ENCODE peak calls at places on chromosome 1, in nine cellular contexts. M is trophoblast cell, Y is tibial artery, B is body of pancreas, Q is osteocyte, U is astrocyte of the spinal cord, C is substantia nigra, G is NAMALWA, N is MCF 10A. J is an unnamed sample.

GRCh38 chr1:94332952-94333351 is 85.2 kb upstream of the ABCD3 start:
- DNase-seq in Q (no peak), B (no peak), N (no peak), G (no peak), M (no peak), C (no peak), U (peak; percentile 45), Y (no peak), J (peak; percentile 72)

GRCh38 chr1:168834225-168834872 is 105.3 kb upstream of the DPT start:
- DNase-seq in G (no peak), Y (no peak), N (no peak), U (no peak), Q (no peak), M (no peak), B (no peak), C (no peak), J (no peak)

GRCh38 chr1:156490401-156491032 is 10.1 kb downstream of the MEF2D start:
- DNase-seq in G (peak; percentile 38), N (peak; percentile 27), M (no peak), Q (no peak), U (no peak), B (peak; percentile 44), Y (peak; percentile 87), C (no peak), J (peak; percentile 68)

GRCh38 chr1:162916407-162916806 is 55.4 kb upstream of the CCDC190 start:
- DNase-seq in M (peak; percentile 35), U (peak; percentile 49), N (peak; percentile 46), Y (no peak), Q (no peak), C (no peak), G (no peak), B (no peak), J (peak; percentile 82)

GRCh38 chr1:174352117-174352516 is 95.6 kb upstream of the GPR52 start:
- DNase-seq in Q (no peak), M (peak; percentile 42), G (no peak), U (no peak), C (no peak), B (no peak), Y (no peak), N (peak; percentile 17), J (no peak)

GRCh38 chr1:212791261-212791675 is 309 bp downstream of the NSL1 start:
- DNase-seq in B (no peak), U (no peak), C (no peak), G (no peak), Y (no peak), N (peak; percentile 94), Q (no peak), M (peak; percentile 91), J (peak; percentile 85)

GRCh38 chr1:54487571-54488050 is 60.4 kb upstream of the ACOT11 start:
- DNase-seq in B (peak; percentile 50), U (no peak), Q (no peak), Y (peak; percentile 76), M (no peak), N (no peak), G (no peak), C (peak; percentile 77), J (no peak)

GRCh38 chr1:160144921-160145320 is 6.5 kb upstream of the ATP1A4 start:
- DNase-seq in G (no peak), N (no peak), U (peak; percentile 34), M (no peak), Q (no peak), Y (no peak), C (no peak), B (no peak), J (peak; percentile 91)

GRCh38 chr1:220751130-220751529 is 3.0 kb downstream of the MTARC2 start:
- DNase-seq in Y (no peak), U (no peak), N (no peak), B (peak; percentile 68), M (no peak), G (no peak), Q (no peak), C (no peak), J (no peak)

GRCh38 chr1:18463984-18464664 is 16.6 kb upstream of the KLHDC7A start:
- DNase-seq in B (peak; percentile 78), C (no peak), Q (no peak), Y (no peak), U (no peak), M (no peak), G (no peak), N (no peak), J (no peak)

GRCh38 chr1:40708750-40709099 is 17.2 kb downstream of the NFYC start:
- DNase-seq in C (no peak), M (no peak), Y (no peak), G (peak; percentile 94), B (no peak), U (peak; percentile 97), Q (no peak), N (no peak), J (peak; percentile 87)

GRCh38 chr1:231395051-231395995 is 26.8 kb downstream of the EGLN1 start:
- DNase-seq in Q (no peak), B (no peak), Y (no peak), G (no peak), U (peak; percentile 97), N (peak; percentile 88), C (no peak), M (peak; percentile 94), J (peak; percentile 98)

GRCh38 chr1:23452011-23452411 is 27.5 kb upstream of the TCEA3 start:
- DNase-seq in U (no peak), B (peak; percentile 95), M (peak; percentile 72), Q (no peak), C (no peak), G (no peak), Y (no peak), N (peak; percentile 82), J (peak; percentile 72)

J was measured in EH.